ENCODE peak calls at places on chromosomes 3 and 15, in nine cellular contexts. B, T, R, D, P, K, E, G and S are unnamed samples.

GRCh38 chr15:31501074-31501473 is 174.4 kb downstream of the KLF13 start:
- DNase-seq in B (no peak), T (no peak), R (no peak), D (no peak), P (no peak), K (no peak), E (no peak), G (no peak), S (no peak)

GRCh38 chr3:139679218-139679617 is 1.4 kb upstream of the NMNAT3 start:
- DNase-seq in B (no peak), T (no peak), R (no peak), D (no peak), P (no peak), K (no peak), E (no peak), G (no peak), S (no peak)

GRCh38 chr15:57698243-57698642 is 8.3 kb upstream of the POLR2M start:
- DNase-seq in B (no peak), T (no peak), R (no peak), D (no peak), P (no peak), K (no peak), E (no peak), G (no peak), S (no peak)

GRCh38 chr3:154844863-154845262 is 235.3 kb upstream of the MME start:
- DNase-seq in B (peak), T (no peak), R (no peak), D (no peak), P (no peak), K (no peak), E (no peak), G (no peak), S (no peak)

GRCh38 chr3:22089284-22089683 is 338.3 kb upstream of the ZNF385D start:
- DNase-seq in B (peak), T (peak), R (peak), D (peak), P (peak), K (no peak), E (peak), G (no peak), S (peak)

GRCh38 chr3:146625117-146625775 is 20.1 kb upstream of the PLSCR5 start:
- DNase-seq in B (no peak), T (peak), R (no peak), D (peak), P (peak), K (no peak), E (no peak), G (no peak), S (no peak)

GRCh38 chr3:54122802-54123537 is 618 bp downstream of the CACNA2D3 start:
- DNase-seq in B (no peak), T (no peak), R (no peak), D (no peak), P (no peak), K (no peak), E (peak), G (no peak), S (no peak)

GRCh38 chr3:42702066-42702951 is at the start of gene HHATL:
- DNase-seq in B (no peak), T (no peak), R (no peak), D (no peak), P (no peak), K (no peak), E (no peak), G (no peak), S (no peak)

GRCh38 chr3:115227461-115227860 is 80.4 kb upstream of the ZBTB20 start:
- DNase-seq in B (no peak), T (peak), R (no peak), D (no peak), P (no peak), K (no peak), E (no peak), G (no peak), S (no peak)

GRCh38 chr3:146156060-146156459 is 4.9 kb downstream of the PLOD2 start:
- DNase-seq in B (no peak), T (no peak), R (no peak), D (no peak), P (no peak), K (no peak), E (no peak), G (no peak), S (no peak)

GRCh38 chr15:50685191-50685975 is 1.2 kb downstream of the TRPM7 start:
- DNase-seq in B (peak), T (peak), R (no peak), D (peak), P (no peak), K (no peak), E (peak), G (no peak), S (no peak)

GRCh38 chr15:69298697-69299441 is at the start of gene PAQR5:
- DNase-seq in B (no peak), T (peak), R (no peak), D (no peak), P (peak), K (no peak), E (peak), G (no peak), S (no peak)

GRCh38 chr3:195113536-195113935 is 157.4 kb downstream of the XXYLT1 start:
- DNase-seq in B (no peak), T (no peak), R (no peak), D (no peak), P (no peak), K (peak), E (no peak), G (no peak), S (no peak)

GRCh38 chr15:77631790-77632551 is 741 bp downstream of the LINGO1 start:
- DNase-seq in B (no peak), T (no peak), R (no peak), D (no peak), P (no peak), K (no peak), E (peak), G (no peak), S (no peak)

GRCh38 chr15:50135123-50135541 is 16.1 kb upstream of the ATP8B4 start:
- DNase-seq in B (no peak), T (no peak), R (no peak), D (peak), P (no peak), K (no peak), E (no peak), G (no peak), S (no peak)

GRCh38 chr15:74631935-74632560 is 16.4 kb downstream of the CLK3 start:
- DNase-seq in B (peak), T (peak), R (peak), D (peak), P (peak), K (no peak), E (peak), G (peak), S (no peak)

GRCh38 chr15:51600114-51600513 is 22.5 kb downstream of the DMXL2 start:
- DNase-seq in B (no peak), T (peak), R (no peak), D (peak), P (peak), K (no peak), E (no peak), G (no peak), S (peak)

GRCh38 chr3:172280406-172281051 is 167.7 kb downstream of the GHSR start:
- DNase-seq in B (no peak), T (no peak), R (no peak), D (peak), P (no peak), K (no peak), E (no peak), G (no peak), S (no peak)

GRCh38 chr3:9169951-9170850 is 79.2 kb downstream of the SRGAP3 start:
- DNase-seq in B (no peak), T (no peak), R (no peak), D (no peak), P (peak), K (no peak), E (no peak), G (no peak), S (no peak)

GRCh38 chr3:120437559-120437958 is 13.2 kb downstream of the FSTL1 start:
- DNase-seq in B (no peak), T (no peak), R (no peak), D (no peak), P (no peak), K (no peak), E (no peak), G (no peak), S (no peak)

GRCh38 chr3:15610083-15610482 is 8.5 kb downstream of the BTD start:
- DNase-seq in B (no peak), T (peak), R (no peak), D (peak), P (no peak), K (peak), E (no peak), G (no peak), S (peak)

GRCh38 chr15:50929062-50929461 is 20.6 kb downstream of the AP4E1 start:
- DNase-seq in B (no peak), T (no peak), R (no peak), D (no peak), P (no peak), K (no peak), E (no peak), G (no peak), S (no peak)

GRCh38 chr3:189317911-189318310 is 146.1 kb downstream of the TPRG1 start:
- DNase-seq in B (no peak), T (no peak), R (no peak), D (no peak), P (no peak), K (no peak), E (no peak), G (no peak), S (no peak)

GRCh38 chr3:84223512-84223911 is 735.3 kb upstream of the CADM2 start:
- DNase-seq in B (peak), T (peak), R (no peak), D (no peak), P (no peak), K (no peak), E (peak), G (no peak), S (no peak)

GRCh38 chr3:157170861-157171260 is 10.9 kb upstream of the CCNL1 start:
- DNase-seq in B (no peak), T (no peak), R (no peak), D (no peak), P (no peak), K (no peak), E (no peak), G (no peak), S (no peak)

GRCh38 chr3:29280675-29281264 is at the start of gene RBMS3:
- DNase-seq in B (peak), T (peak), R (peak), D (peak), P (peak), K (peak), E (peak), G (no peak), S (peak)

GRCh38 chr15:70853270-70853854 is 595 bp downstream of the LARP6 start:
- DNase-seq in B (no peak), T (peak), R (peak), D (peak), P (no peak), K (no peak), E (peak), G (no peak), S (no peak)

GRCh38 chr15:89171136-89172072 is 50.0 kb downstream of the RLBP1 start:
- DNase-seq in B (peak), T (peak), R (peak), D (peak), P (peak), K (peak), E (peak), G (peak), S (no peak)

GRCh38 chr3:49554639-49555265 is 475 bp downstream of the BSN start:
- DNase-seq in B (peak), T (peak), R (peak), D (peak), P (peak), K (no peak), E (peak), G (no peak), S (no peak)

GRCh38 chr15:88752956-88753355 is 50.3 kb upstream of the ACAN start:
- DNase-seq in B (no peak), T (no peak), R (no peak), D (no peak), P (no peak), K (no peak), E (no peak), G (no peak), S (no peak)

GRCh38 chr3:162338514-162338913 is 841.9 kb downstream of the OTOL1 start:
- DNase-seq in B (no peak), T (peak), R (no peak), D (peak), P (no peak), K (no peak), E (no peak), G (no peak), S (no peak)

GRCh38 chr3:194592798-194593752 is 40.1 kb downstream of the TMEM44 start:
- DNase-seq in B (peak), T (peak), R (no peak), D (peak), P (no peak), K (no peak), E (no peak), G (no peak), S (peak)

GRCh38 chr3:157475921-157476395 is 27.3 kb downstream of the VEPH1 start:
- DNase-seq in B (no peak), T (peak), R (no peak), D (peak), P (no peak), K (no peak), E (no peak), G (no peak), S (no peak)

GRCh38 chr3:169391672-169392071 is 271.8 kb downstream of the MECOM start:
- DNase-seq in B (no peak), T (no peak), R (no peak), D (no peak), P (no peak), K (no peak), E (no peak), G (no peak), S (no peak)
- H3K27ac ChIP-seq in B (no peak), T (no peak), R (no peak), D (no peak), P (no peak), K (no peak), E (no peak), G (no peak), S (no peak)

GRCh38 chr3:72698154-72698917 is 149.9 kb downstream of the SHQ1 start:
- DNase-seq in B (no peak), T (no peak), R (no peak), D (no peak), P (no peak), K (no peak), E (peak), G (no peak), S (no peak)
- H3K27ac ChIP-seq in B (no peak), T (no peak), R (no peak), D (no peak), P (no peak), K (no peak), E (peak), G (no peak), S (no peak)

GRCh38 chr3:123424999-123425386 is 23.9 kb downstream of the ADCY5 start:
- DNase-seq in B (no peak), T (no peak), R (no peak), D (no peak), P (no peak), K (no peak), E (no peak), G (no peak), S (no peak)
- H3K27ac ChIP-seq in B (no peak), T (no peak), R (no peak), D (no peak), P (no peak), K (peak), E (no peak), G (no peak), S (no peak)

GRCh38 chr3:13581485-13582365 is 32.8 kb downstream of the FBLN2 start:
- DNase-seq in B (no peak), T (no peak), R (no peak), D (no peak), P (no peak), K (peak), E (no peak), G (no peak), S (no peak)

GRCh38 chr3:13578246-13578645 is 29.3 kb downstream of the FBLN2 start:
- DNase-seq in B (no peak), T (no peak), R (no peak), D (no peak), P (no peak), K (no peak), E (no peak), G (no peak), S (no peak)

GRCh38 chr3:13579089-13579488 is 30.2 kb downstream of the FBLN2 start:
- DNase-seq in B (no peak), T (peak), R (no peak), D (peak), P (no peak), K (no peak), E (no peak), G (no peak), S (peak)

GRCh38 chr3:13582366-13583250 is 33.7 kb downstream of the FBLN2 start:
- DNase-seq in B (no peak), T (no peak), R (no peak), D (no peak), P (no peak), K (peak), E (no peak), G (no peak), S (no peak)

DNA sequence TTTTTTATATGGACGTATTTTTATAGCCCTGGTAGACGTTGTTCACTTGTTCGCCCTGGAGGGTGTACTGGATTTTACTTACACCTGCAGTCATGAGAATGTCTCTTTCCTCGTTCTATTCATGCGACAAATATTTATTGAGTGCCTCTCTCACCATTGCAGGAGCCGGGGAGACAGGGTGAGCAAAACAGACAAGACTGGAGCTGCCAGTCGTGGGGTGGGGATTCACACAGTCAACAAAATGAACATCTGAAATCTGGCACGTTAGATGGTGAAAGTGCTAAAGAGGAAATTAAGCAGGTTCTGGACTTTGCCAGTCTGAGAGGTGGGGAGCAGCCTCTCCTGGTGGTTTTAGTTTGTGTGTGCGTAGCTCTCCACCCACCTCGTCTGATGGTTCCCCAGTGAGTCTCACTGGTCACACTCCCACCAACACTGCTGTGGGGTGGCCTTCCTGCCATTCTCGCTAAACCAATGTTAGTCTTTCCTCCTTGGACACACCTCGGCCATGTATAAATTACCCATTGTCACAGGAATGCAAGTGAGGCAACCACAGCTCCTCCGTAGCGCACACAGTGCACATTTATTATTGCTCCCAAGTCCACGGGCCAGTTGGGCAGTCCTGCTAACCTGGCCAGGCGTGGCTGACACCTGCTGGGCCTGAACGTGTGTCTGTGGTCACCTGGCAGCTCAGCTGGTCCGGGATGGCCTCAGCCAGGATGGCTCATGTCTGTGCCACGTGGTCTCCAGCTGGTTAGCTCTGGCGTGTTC is 31.5 kb downstream of the FBLN2 start:
- DNase-seq in B (no peak), T (no peak), R (no peak), D (no peak), P (no peak), K (peak), E (no peak), G (no peak), S (peak)
- H3K27ac ChIP-seq in B (no peak), T (no peak), R (no peak), D (no peak), P (no peak), K (no peak), E (no peak), G (no peak), S (peak)

GRCh38 chr3:110383356-110383755 is 688.3 kb upstream of the NECTIN3 start:
- DNase-seq in B (no peak), T (no peak), R (no peak), D (peak), P (no peak), K (no peak), E (no peak), G (no peak), S (no peak)
- H3K27ac ChIP-seq in B (no peak), T (no peak), R (no peak), D (peak), P (no peak), K (no peak), E (no peak), G (no peak), S (no peak)

DNA sequence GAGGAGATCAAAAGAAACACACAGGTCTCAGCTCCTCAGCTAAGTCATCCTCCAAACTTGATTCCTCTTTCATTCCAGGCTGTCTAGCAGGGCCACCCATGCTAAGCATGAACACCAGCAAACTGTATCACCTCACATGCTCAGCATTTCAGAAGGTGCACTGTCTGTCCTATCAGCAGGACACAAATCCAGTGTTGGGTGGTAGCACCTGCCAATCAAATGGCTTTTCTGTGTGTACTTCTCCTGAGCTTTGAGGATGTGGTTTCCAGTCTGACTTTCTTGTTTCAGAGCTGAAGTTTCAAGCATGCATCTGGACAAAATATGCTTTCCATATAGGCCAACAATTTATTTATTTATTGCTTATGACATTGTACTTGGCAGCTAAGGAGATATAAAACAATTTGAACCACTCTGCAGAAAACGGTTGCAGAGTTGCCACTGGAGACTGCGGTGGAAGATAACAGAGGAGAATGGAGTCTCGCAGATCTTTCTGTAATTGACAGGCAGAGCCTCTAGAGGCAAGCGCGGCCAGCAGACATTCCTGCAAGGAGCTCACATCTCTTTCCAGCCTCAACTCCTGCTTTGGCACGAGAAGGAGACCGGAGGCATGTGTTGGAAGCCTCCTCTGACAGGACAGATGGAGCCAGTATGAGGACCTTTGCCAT is 167.1 kb upstream of the WNT5A start:
- DNase-seq in B (peak), T (no peak), R (no peak), D (no peak), P (no peak), K (no peak), E (no peak), G (no peak), S (no peak)
- H3K27ac ChIP-seq in B (no peak), T (no peak), R (no peak), D (no peak), P (no peak), K (no peak), E (no peak), G (no peak), S (no peak)